ENCODE peak calls at places on chromosomes 6 and 20, in five cellular contexts. One of them, this sample, is unnamed.

GRCh38 chr20:35040090-35040489 is 52.5 kb downstream of the TRPC4AP start:
- DNase-seq in T-helper 9 cell: no peak
- DNase-seq in right lobe of liver: no peak
- DNase-seq in retina: no peak
- DNase-seq in left cardiac atrium: no peak
- DNase-seq in this sample: no peak

GRCh38 chr6:160858886-160859285 is 132.7 kb upstream of the MAP3K4 start:
- DNase-seq in T-helper 9 cell: no peak
- DNase-seq in right lobe of liver: no peak
- DNase-seq in retina: no peak
- DNase-seq in left cardiac atrium: no peak
- DNase-seq in this sample: no peak

GRCh38 chr6:13400772-13401171 is 72.4 kb upstream of the TBC1D7 start:
- DNase-seq in T-helper 9 cell: no peak
- DNase-seq in right lobe of liver: no peak
- DNase-seq in retina: no peak
- DNase-seq in left cardiac atrium: no peak
- DNase-seq in this sample: no peak

GRCh38 chr6:96626749-96627353 is 63.9 kb downstream of the FHL5 start:
- DNase-seq in T-helper 9 cell: no peak
- DNase-seq in right lobe of liver: no peak
- DNase-seq in retina: peak
- DNase-seq in left cardiac atrium: no peak
- DNase-seq in this sample: no peak

GRCh38 chr6:3263091-3263490 is 4.3 kb downstream of the PSMG4 start:
- DNase-seq in T-helper 9 cell: no peak
- DNase-seq in right lobe of liver: no peak
- DNase-seq in retina: no peak
- DNase-seq in left cardiac atrium: no peak
- DNase-seq in this sample: no peak

GRCh38 chr6:160462551-160463109 is 114.5 kb downstream of the SLC22A3 start:
- DNase-seq in T-helper 9 cell: peak
- DNase-seq in right lobe of liver: no peak
- DNase-seq in retina: no peak
- DNase-seq in left cardiac atrium: no peak
- DNase-seq in this sample: peak

GRCh38 chr20:24784607-24785006 is 164.5 kb upstream of the CST7 start:
- DNase-seq in T-helper 9 cell: no peak
- DNase-seq in right lobe of liver: no peak
- DNase-seq in retina: no peak
- DNase-seq in left cardiac atrium: no peak
- DNase-seq in this sample: no peak

GRCh38 chr6:153405926-153406325 is 274.8 kb upstream of the RGS17 start:
- DNase-seq in T-helper 9 cell: no peak
- DNase-seq in right lobe of liver: no peak
- DNase-seq in retina: no peak
- DNase-seq in left cardiac atrium: no peak
- DNase-seq in this sample: no peak

GRCh38 chr20:36461600-36462439 is 79.5 kb upstream of the MYL9 start:
- DNase-seq in T-helper 9 cell: peak
- DNase-seq in right lobe of liver: peak
- DNase-seq in retina: peak
- DNase-seq in left cardiac atrium: peak
- DNase-seq in this sample: peak

GRCh38 chr6:122696853-122697252 is 82.7 kb upstream of the FABP7 start:
- DNase-seq in T-helper 9 cell: no peak
- DNase-seq in right lobe of liver: no peak
- DNase-seq in retina: no peak
- DNase-seq in left cardiac atrium: no peak
- DNase-seq in this sample: no peak

GRCh38 chr6:160461641-160462040 is 113.5 kb downstream of the SLC22A3 start:
- DNase-seq in T-helper 9 cell: no peak
- DNase-seq in right lobe of liver: no peak
- DNase-seq in retina: no peak
- DNase-seq in left cardiac atrium: no peak
- DNase-seq in this sample: no peak

GRCh38 chr6:18302561-18303439 is 38.5 kb upstream of the DEK start:
- DNase-seq in T-helper 9 cell: no peak
- DNase-seq in right lobe of liver: no peak
- DNase-seq in retina: no peak
- DNase-seq in left cardiac atrium: no peak
- DNase-seq in this sample: no peak

GRCh38 chr20:10300582-10301108 is 82.0 kb downstream of the SNAP25 start:
- DNase-seq in T-helper 9 cell: no peak
- DNase-seq in right lobe of liver: no peak
- DNase-seq in retina: no peak
- DNase-seq in left cardiac atrium: no peak
- DNase-seq in this sample: no peak

GRCh38 chr20:63153254-63154221 is 62.4 kb downstream of the YTHDF1 start:
- DNase-seq in T-helper 9 cell: no peak
- DNase-seq in right lobe of liver: no peak
- DNase-seq in retina: no peak
- DNase-seq in left cardiac atrium: no peak
- DNase-seq in this sample: no peak

GRCh38 chr20:2867081-2867860 is 6.0 kb upstream of the PTPRA start:
- DNase-seq in T-helper 9 cell: no peak
- DNase-seq in right lobe of liver: no peak
- DNase-seq in retina: no peak
- DNase-seq in left cardiac atrium: no peak
- DNase-seq in this sample: no peak

GRCh38 chr6:35343092-35343834 is 905 bp downstream of the PPARD start:
- DNase-seq in T-helper 9 cell: no peak
- DNase-seq in right lobe of liver: peak
- DNase-seq in retina: peak
- DNase-seq in left cardiac atrium: peak
- DNase-seq in this sample: no peak

GRCh38 chr6:37807656-37808055 is 11.9 kb upstream of the ZFAND3 start:
- DNase-seq in T-helper 9 cell: no peak
- DNase-seq in right lobe of liver: no peak
- DNase-seq in retina: peak
- DNase-seq in left cardiac atrium: no peak
- DNase-seq in this sample: no peak

GRCh38 chr6:36375644-36376155 is 11.8 kb downstream of the ETV7 start:
- DNase-seq in T-helper 9 cell: no peak
- DNase-seq in right lobe of liver: peak
- DNase-seq in retina: no peak
- DNase-seq in left cardiac atrium: no peak
- DNase-seq in this sample: no peak

GRCh38 chr6:5307058-5307457 is 45.7 kb downstream of the FARS2 start:
- DNase-seq in T-helper 9 cell: no peak
- DNase-seq in right lobe of liver: no peak
- DNase-seq in retina: no peak
- DNase-seq in left cardiac atrium: no peak
- DNase-seq in this sample: no peak

GRCh38 chr6:55643868-55644267 is 64.9 kb upstream of the HMGCLL1 start:
- DNase-seq in T-helper 9 cell: no peak
- DNase-seq in right lobe of liver: no peak
- DNase-seq in retina: no peak
- DNase-seq in left cardiac atrium: no peak
- DNase-seq in this sample: no peak

GRCh38 chr6:27795697-27796494 is 116.3 kb downstream of the OR2B2 start:
- DNase-seq in T-helper 9 cell: no peak
- DNase-seq in right lobe of liver: no peak
- DNase-seq in retina: peak
- DNase-seq in left cardiac atrium: no peak
- DNase-seq in this sample: no peak

GRCh38 chr6:72413884-72414283 is 208.0 kb upstream of the KCNQ5 start:
- DNase-seq in T-helper 9 cell: no peak
- DNase-seq in right lobe of liver: peak
- DNase-seq in retina: no peak
- DNase-seq in left cardiac atrium: no peak
- DNase-seq in this sample: no peak

GRCh38 chr6:150006961-150007464 is 18.3 kb downstream of the RAET1L start:
- DNase-seq in T-helper 9 cell: no peak
- DNase-seq in right lobe of liver: no peak
- DNase-seq in retina: peak
- DNase-seq in left cardiac atrium: no peak
- DNase-seq in this sample: no peak